ENCODE peak calls at places on chromosomes 6 and 20, in eight cellular contexts. One of them, this sample, is unnamed.

GRCh38 chr6:89843070-89843469 is 13.4 kb downstream of the CASP8AP2 start:
- DNase-seq in OCI-M1: no peak
- DNase-seq in stimulated activated CD8-positive, alpha-beta memory T cell treated with anti-CD3 and anti-CD28 coated beads, Interleukin-15, amount 100 ng/mL, for 1 hour: no peak
- DNase-seq in nephron progenitor cell: no peak
- DNase-seq in fibroblast of villous mesenchyme: peak
- DNase-seq in choroid plexus epithelial cell: peak
- DNase-seq in HS-5: no peak
- DNase-seq in iPS-NIHi11: no peak
- DNase-seq in this sample: no peak

GRCh38 chr6:16481680-16482079 is 243.3 kb downstream of the GMPR start:
- DNase-seq in choroid plexus epithelial cell: no peak
- DNase-seq in iPS-NIHi11: no peak
- DNase-seq in stimulated activated CD8-positive, alpha-beta memory T cell treated with anti-CD3 and anti-CD28 coated beads, Interleukin-15, amount 100 ng/mL, for 1 hour: no peak
- DNase-seq in nephron progenitor cell: no peak
- DNase-seq in OCI-M1: no peak
- DNase-seq in HS-5: no peak
- DNase-seq in fibroblast of villous mesenchyme: no peak
- DNase-seq in this sample: no peak

GRCh38 chr6:143806282-143807102 is 36.6 kb upstream of the LTV1 start:
- DNase-seq in OCI-M1: peak
- DNase-seq in fibroblast of villous mesenchyme: peak
- DNase-seq in choroid plexus epithelial cell: peak
- DNase-seq in iPS-NIHi11: no peak
- DNase-seq in stimulated activated CD8-positive, alpha-beta memory T cell treated with anti-CD3 and anti-CD28 coated beads, Interleukin-15, amount 100 ng/mL, for 1 hour: peak
- DNase-seq in HS-5: peak
- DNase-seq in nephron progenitor cell: no peak
- DNase-seq in this sample: no peak

GRCh38 chr6:2221724-2222274 is 23.6 kb downstream of the GMDS start:
- DNase-seq in choroid plexus epithelial cell: peak
- DNase-seq in HS-5: no peak
- DNase-seq in nephron progenitor cell: no peak
- DNase-seq in iPS-NIHi11: no peak
- DNase-seq in OCI-M1: peak
- DNase-seq in stimulated activated CD8-positive, alpha-beta memory T cell treated with anti-CD3 and anti-CD28 coated beads, Interleukin-15, amount 100 ng/mL, for 1 hour: no peak
- DNase-seq in fibroblast of villous mesenchyme: peak
- DNase-seq in this sample: no peak

GRCh38 chr6:138692058-138692977 is 81.3 kb upstream of the CCDC28A start:
- DNase-seq in HS-5: no peak
- DNase-seq in fibroblast of villous mesenchyme: peak
- DNase-seq in iPS-NIHi11: peak
- DNase-seq in OCI-M1: peak
- DNase-seq in stimulated activated CD8-positive, alpha-beta memory T cell treated with anti-CD3 and anti-CD28 coated beads, Interleukin-15, amount 100 ng/mL, for 1 hour: no peak
- DNase-seq in choroid plexus epithelial cell: peak
- DNase-seq in nephron progenitor cell: peak
- DNase-seq in this sample: peak

GRCh38 chr6:163756079-163756478 is 341.6 kb downstream of the QKI start:
- DNase-seq in iPS-NIHi11: no peak
- DNase-seq in choroid plexus epithelial cell: peak
- DNase-seq in HS-5: no peak
- DNase-seq in fibroblast of villous mesenchyme: no peak
- DNase-seq in nephron progenitor cell: no peak
- DNase-seq in stimulated activated CD8-positive, alpha-beta memory T cell treated with anti-CD3 and anti-CD28 coated beads, Interleukin-15, amount 100 ng/mL, for 1 hour: no peak
- DNase-seq in OCI-M1: no peak
- DNase-seq in this sample: no peak

GRCh38 chr20:44001667-44002596 is 87.3 kb downstream of the TOX2 start:
- DNase-seq in HS-5: no peak
- DNase-seq in iPS-NIHi11: no peak
- DNase-seq in OCI-M1: no peak
- DNase-seq in stimulated activated CD8-positive, alpha-beta memory T cell treated with anti-CD3 and anti-CD28 coated beads, Interleukin-15, amount 100 ng/mL, for 1 hour: no peak
- DNase-seq in nephron progenitor cell: no peak
- DNase-seq in fibroblast of villous mesenchyme: no peak
- DNase-seq in choroid plexus epithelial cell: no peak
- DNase-seq in this sample: no peak

GRCh38 chr20:4726710-4727391 is 5.1 kb downstream of the PRND start:
- DNase-seq in iPS-NIHi11: no peak
- DNase-seq in stimulated activated CD8-positive, alpha-beta memory T cell treated with anti-CD3 and anti-CD28 coated beads, Interleukin-15, amount 100 ng/mL, for 1 hour: no peak
- DNase-seq in choroid plexus epithelial cell: peak
- DNase-seq in nephron progenitor cell: no peak
- DNase-seq in OCI-M1: peak
- DNase-seq in fibroblast of villous mesenchyme: peak
- DNase-seq in HS-5: peak
- DNase-seq in this sample: no peak

GRCh38 chr20:32431457-32431856 is 73.3 kb downstream of the ASXL1 start:
- DNase-seq in choroid plexus epithelial cell: no peak
- DNase-seq in iPS-NIHi11: no peak
- DNase-seq in fibroblast of villous mesenchyme: no peak
- DNase-seq in nephron progenitor cell: no peak
- DNase-seq in stimulated activated CD8-positive, alpha-beta memory T cell treated with anti-CD3 and anti-CD28 coated beads, Interleukin-15, amount 100 ng/mL, for 1 hour: no peak
- DNase-seq in HS-5: no peak
- DNase-seq in OCI-M1: no peak
- DNase-seq in this sample: no peak

GRCh38 chr6:37741757-37742400 is 44.2 kb upstream of the MDGA1 start:
- DNase-seq in fibroblast of villous mesenchyme: peak
- DNase-seq in nephron progenitor cell: peak
- DNase-seq in iPS-NIHi11: peak
- DNase-seq in stimulated activated CD8-positive, alpha-beta memory T cell treated with anti-CD3 and anti-CD28 coated beads, Interleukin-15, amount 100 ng/mL, for 1 hour: no peak
- DNase-seq in HS-5: no peak
- DNase-seq in choroid plexus epithelial cell: no peak
- DNase-seq in OCI-M1: peak
- DNase-seq in this sample: no peak

This sample was measured in HTR-8/SVneo.